ENCODE peak calls at places on chromosome 6, in nine cellular contexts. H is fibroblast of the conjunctiva; L is naive thymus-derived CD8-positive, alpha-beta T cell; U is AG08396; G is globus pallidus; W is stimulated activated CD4-positive, alpha-beta T cell treated with anti-CD3 and anti-CD28 coated beads, Interleukin-2, amount 100 ng/mL, for 48 hours; Q is HFFc6; E is RWPE1; D is CD4-positive, alpha-beta T cell. R is an unnamed sample.
A peak's percentile ranks its signal among the peaks of the same experiment; 100 is the strongest.

GRCh38 chr6:36769676-36770499 is 69.4 kb downstream of the CPNE5 start:
- DNase-seq in H (no peak), L (peak; percentile 25), U (peak; percentile 31), G (no peak), W (no peak), Q (peak; percentile 36), E (no peak), D (no peak), R (peak; percentile 35)

GRCh38 chr6:53032853-53033252 is 32.4 kb upstream of the FBXO9 start:
- DNase-seq in H (no peak), L (no peak), U (no peak), G (peak; percentile 88), W (no peak), Q (no peak), E (no peak), D (no peak), R (no peak)

GRCh38 chr6:28651161-28651560 is 125.5 kb downstream of the GPX5 start:
- DNase-seq in H (no peak), L (no peak), U (no peak), G (no peak), W (no peak), Q (no peak), E (no peak), D (no peak), R (no peak)

GRCh38 chr6:82953871-82954270 is 111.8 kb downstream of the UBE3D start:
- DNase-seq in H (no peak), L (no peak), U (no peak), G (no peak), W (no peak), Q (no peak), E (no peak), D (no peak), R (no peak)

GRCh38 chr6:106254636-106255035 is 70.9 kb downstream of the ATG5 start:
- DNase-seq in H (peak; percentile 30), L (no peak), U (no peak), G (no peak), W (no peak), Q (peak; percentile 20), E (peak; percentile 19), D (no peak), R (no peak)

GRCh38 chr6:89375427-89375868 is 22.9 kb upstream of the UBE2J1 start:
- DNase-seq in H (no peak), L (peak; percentile 87), U (no peak), G (no peak), W (no peak), Q (no peak), E (no peak), D (peak; percentile 39), R (no peak)

GRCh38 chr6:44115866-44116265 is 11.4 kb downstream of the MRPL14 start:
- DNase-seq in H (no peak), L (no peak), U (no peak), G (no peak), W (no peak), Q (peak; percentile 20), E (peak; percentile 85), D (no peak), R (no peak)

GRCh38 chr6:163994566-163994965 is 580.0 kb downstream of the QKI start:
- DNase-seq in H (no peak), L (no peak), U (no peak), G (no peak), W (no peak), Q (no peak), E (no peak), D (no peak), R (no peak)

GRCh38 chr6:33977606-33978438 is 168.1 kb downstream of the GRM4 start:
- DNase-seq in H (no peak), L (no peak), U (no peak), G (no peak), W (no peak), Q (no peak), E (no peak), D (no peak), R (no peak)

GRCh38 chr6:134553941-134554340 is 236.0 kb upstream of the SGK1 start:
- DNase-seq in H (no peak), L (no peak), U (no peak), G (no peak), W (no peak), Q (peak; percentile 33), E (no peak), D (no peak), R (peak; percentile 70)

GRCh38 chr6:87154641-87155271 is 609 bp upstream of the ZNF292 start:
- DNase-seq in H (peak; percentile 62), L (peak; percentile 78), U (peak; percentile 74), G (no peak), W (no peak), Q (peak; percentile 87), E (peak; percentile 60), D (peak; percentile 49), R (peak; percentile 71)

GRCh38 chr6:15547379-15547778 is 115.4 kb downstream of the DTNBP1 start:
- DNase-seq in H (no peak), L (no peak), U (no peak), G (no peak), W (no peak), Q (no peak), E (no peak), D (no peak), R (no peak)

GRCh38 chr6:42423244-42423643 is 28.5 kb downstream of the TRERF1 start:
- DNase-seq in H (no peak), L (peak; percentile 24), U (no peak), G (no peak), W (peak; percentile 23), Q (no peak), E (no peak), D (no peak), R (no peak)

GRCh38 chr6:15948930-15949900 is 179.7 kb upstream of the MYLIP start:
- DNase-seq in H (no peak), L (no peak), U (no peak), G (no peak), W (no peak), Q (no peak), E (peak; percentile 39), D (no peak), R (no peak)

GRCh38 chr6:107064579-107065065 is 36.6 kb downstream of the MTRES1 start:
- DNase-seq in H (peak; percentile 18), L (peak; percentile 8), U (peak; percentile 62), G (no peak), W (peak; percentile 22), Q (peak; percentile 41), E (no peak), D (no peak), R (peak; percentile 36)

GRCh38 chr6:139472341-139473038 is 98.0 kb upstream of the CITED2 start:
- DNase-seq in H (peak; percentile 46), L (no peak), U (peak; percentile 44), G (no peak), W (no peak), Q (no peak), E (no peak), D (no peak), R (no peak)

R was measured in GM04504.